ENCODE peak calls at places on chromosome 6, in five cellular contexts. Q is astrocyte; E is dorsolateral prefrontal cortex; A is CD8-positive, alpha-beta T cell; S is AG04450. F is an unnamed sample.

GRCh38 chr6:148868901-148869300 is 122.1 kb downstream of the UST start:
- DNase-seq in Q (peak), E (no peak), A (no peak), S (no peak), F (no peak)

GRCh38 chr6:112231609-112232060 is 22.7 kb downstream of the LAMA4 start:
- DNase-seq in Q (peak), E (no peak), A (no peak), S (no peak), F (peak)

GRCh38 chr6:149012040-149012545 is 265.3 kb downstream of the UST start:
- DNase-seq in Q (peak), E (no peak), A (no peak), S (peak), F (peak)

GRCh38 chr6:98764378-98764911 is 69.9 kb upstream of the POU3F2 start:
- DNase-seq in Q (peak), E (no peak), A (no peak), S (no peak), F (no peak)

GRCh38 chr6:111750753-111751684 is 122.2 kb downstream of the FYN start:
- DNase-seq in Q (peak), E (no peak), A (peak), S (no peak), F (no peak)

GRCh38 chr6:89818977-89819335 is 638 bp downstream of the MDN1 start:
- DNase-seq in Q (peak), E (no peak), A (peak), S (no peak), F (no peak)

GRCh38 chr6:52049252-52050050 is 38.0 kb downstream of the PKHD1 start:
- DNase-seq in Q (peak), E (no peak), A (no peak), S (no peak), F (peak)

GRCh38 chr6:85126448-85127178 is 323.3 kb upstream of the NT5E start:
- DNase-seq in Q (no peak), E (peak), A (no peak), S (no peak), F (peak)

GRCh38 chr6:94377835-94378234 is 958.5 kb upstream of the EPHA7 start:
- DNase-seq in Q (no peak), E (no peak), A (no peak), S (no peak), F (no peak)

GRCh38 chr6:30711758-30712380 is 5.2 kb downstream of the MDC1 start:
- DNase-seq in Q (no peak), E (no peak), A (no peak), S (no peak), F (no peak)

GRCh38 chr6:42845327-42845694 is 34.1 kb upstream of the RPL7L1 start:
- DNase-seq in Q (no peak), E (no peak), A (no peak), S (no peak), F (no peak)

GRCh38 chr6:42851599-42851998 is 27.8 kb upstream of the RPL7L1 start:
- DNase-seq in Q (no peak), E (no peak), A (no peak), S (no peak), F (no peak)

GRCh38 chr6:42848700-42849099 is 30.7 kb upstream of the RPL7L1 start:
- DNase-seq in Q (no peak), E (no peak), A (no peak), S (no peak), F (no peak)

GRCh38 chr6:42841844-42842584 is 37.4 kb upstream of the RPL7L1 start:
- DNase-seq in Q (no peak), E (no peak), A (no peak), S (no peak), F (no peak)

GRCh38 chr6:42846505-42846904 is 32.9 kb upstream of the RPL7L1 start:
- DNase-seq in Q (no peak), E (no peak), A (no peak), S (no peak), F (no peak)
- H3K4me3 ChIP-seq in Q (no peak), E (no peak), A (no peak), S (no peak), F (no peak)

DNA sequence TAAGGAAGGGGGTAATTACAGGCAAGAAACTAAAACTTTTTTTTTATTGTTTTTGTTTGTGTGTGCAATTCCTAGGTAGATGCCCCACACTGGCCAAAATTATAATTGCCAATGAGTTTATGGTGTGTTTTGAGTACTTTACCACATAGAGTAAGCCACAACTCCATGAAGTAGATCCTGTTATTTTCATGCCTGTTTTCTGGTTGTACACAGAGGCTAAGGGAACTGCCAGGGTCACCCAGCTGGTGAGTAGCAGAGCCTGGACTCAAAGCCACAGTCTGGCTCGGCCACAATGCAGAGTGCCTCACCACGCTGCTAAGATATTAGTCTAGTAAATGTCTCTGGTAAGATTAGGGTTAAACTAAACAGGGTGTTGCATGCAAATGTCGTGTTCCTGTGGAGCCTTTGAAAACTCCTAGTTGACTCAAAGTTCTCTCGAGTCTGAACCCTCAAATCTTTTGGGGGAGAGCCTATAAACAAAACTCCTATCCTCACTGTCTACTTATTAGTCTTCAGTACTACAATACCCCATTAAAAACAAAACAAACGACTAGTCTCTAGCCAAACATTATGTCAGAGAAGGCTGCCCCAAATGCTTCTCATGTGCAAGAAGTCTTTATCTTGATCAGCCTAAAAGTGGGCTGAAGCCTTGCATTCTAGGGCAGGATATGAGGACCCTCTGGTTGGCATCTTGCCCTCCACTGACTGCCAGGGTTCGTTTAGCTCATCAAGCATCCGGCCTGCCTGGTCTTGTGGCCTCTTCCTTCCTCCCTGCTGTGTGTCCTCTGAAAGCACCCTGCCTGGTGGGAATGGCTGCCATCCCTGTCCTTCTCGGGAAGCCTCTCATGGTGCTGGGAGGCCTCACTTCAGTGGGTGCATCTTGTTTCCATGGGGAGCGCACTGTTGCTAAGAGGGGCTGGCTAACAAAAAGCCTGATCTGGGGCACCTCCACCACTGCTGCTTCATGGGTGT is 4.2 kb downstream of the DUSP22 start:
- DNase-seq in Q (no peak), E (no peak), A (peak), S (no peak), F (no peak)
- TF ChIP-seq CTCF in Q (no peak), E (no peak), A (no peak), S (no peak), F (no peak)

GRCh38 chr6:169452117-169452868 is 198.6 kb upstream of the THBS2 start:
- DNase-seq in Q (peak), E (no peak), A (no peak), S (peak), F (peak)
- H3K4me3 ChIP-seq in Q (no peak), E (no peak), A (no peak), S (peak), F (peak)

GRCh38 chr6:155832596-155832995 is 377.0 kb upstream of the NOX3 start:
- DNase-seq in Q (peak), E (no peak), A (no peak), S (peak), F (peak)
- TF ChIP-seq CTCF in Q (no peak), E (no peak), A (no peak), S (peak), F (no peak)

GRCh38 chr6:116877743-116878142 is 701 bp downstream of the RFX6 start:
- DNase-seq in Q (no peak), E (no peak), A (no peak), S (no peak), F (no peak)
- H3K4me3 ChIP-seq in Q (no peak), E (no peak), A (no peak), S (no peak), F (no peak)

GRCh38 chr6:27791182-27791939 is 120.8 kb downstream of the OR2B2 start:
- DNase-seq in Q (peak), E (no peak), A (no peak), S (no peak), F (peak)

GRCh38 chr6:27797960-27798359 is 114.2 kb downstream of the OR2B2 start:
- DNase-seq in Q (no peak), E (no peak), A (no peak), S (no peak), F (no peak)

GRCh38 chr6:27795697-27796494 is 116.3 kb downstream of the OR2B2 start:
- DNase-seq in Q (peak), E (no peak), A (no peak), S (peak), F (peak)
- TF ChIP-seq CTCF in Q (peak), E (peak), A (peak), S (peak), F (peak)

GRCh38 chr6:31930962-31931361 is 3.4 kb downstream of the C2 start:
- DNase-seq in Q (no peak), E (no peak), A (no peak), S (no peak), F (no peak)

GRCh38 chr6:31928672-31928939 is 1.1 kb downstream of the C2 start:
- DNase-seq in Q (no peak), E (no peak), A (no peak), S (no peak), F (no peak)

GRCh38 chr6:31927242-31927867 is at the start of gene C2:
- DNase-seq in Q (no peak), E (no peak), A (no peak), S (no peak), F (no peak)

GRCh38 chr6:31922942-31923341 is 4.6 kb upstream of the C2 start:
- DNase-seq in Q (no peak), E (no peak), A (no peak), S (no peak), F (no peak)

DNA sequence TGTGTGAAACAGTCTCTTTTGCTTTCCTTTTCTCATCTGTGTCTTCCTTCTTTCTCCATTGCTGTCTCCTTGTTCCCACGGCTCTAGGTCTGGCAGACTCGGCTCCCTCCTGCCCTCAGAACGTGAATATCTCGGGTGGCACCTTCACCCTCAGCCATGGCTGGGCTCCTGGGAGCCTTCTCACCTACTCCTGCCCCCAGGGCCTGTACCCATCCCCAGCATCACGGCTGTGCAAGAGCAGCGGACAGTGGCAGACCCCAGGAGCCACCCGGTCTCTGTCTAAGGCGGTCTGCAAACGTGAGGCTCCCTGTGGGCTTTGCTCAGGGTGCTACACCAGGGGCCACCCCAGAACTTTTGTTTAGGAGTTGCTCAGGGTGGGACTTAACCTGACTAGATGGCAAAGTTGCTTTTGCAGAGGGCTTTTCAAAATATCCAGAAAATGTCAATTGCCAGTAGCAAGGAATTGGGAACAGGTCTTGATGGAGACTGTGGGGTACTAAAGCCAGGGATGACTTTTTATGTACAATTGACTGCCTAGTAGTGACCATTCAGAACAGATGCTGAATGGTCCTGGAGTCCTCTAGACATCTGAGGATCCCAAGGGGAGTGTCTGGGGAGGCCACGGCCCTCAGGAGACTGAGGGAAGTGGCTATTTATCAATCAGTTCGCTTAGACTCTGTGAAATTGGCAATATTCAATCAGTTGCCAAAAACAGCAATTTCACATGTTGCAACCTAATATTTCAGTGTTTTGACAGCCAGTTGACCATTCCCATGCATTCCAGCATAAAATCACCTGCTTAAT is 553 bp downstream of the C2 start:
- DNase-seq in Q (no peak), E (no peak), A (no peak), S (no peak), F (no peak)
- H3K4me3 ChIP-seq in Q (no peak), E (peak), A (no peak), S (no peak), F (no peak)

F was measured in HFF-Myc.